ENCODE peak calls at places on chromosomes 4 and X, in seven cellular contexts. One of them, this sample, is unnamed.

GRCh38 chrX:134502686-134503085 is 42.7 kb downstream of the HPRT1 start:
- DNase-seq in fibroblast of villous mesenchyme: peak
- DNase-seq in mucosa of descending colon: no peak
- DNase-seq in lung: no peak
- DNase-seq in psoas muscle: no peak
- DNase-seq in cardiac muscle cell: no peak
- DNase-seq in HFF-Myc: no peak
- DNase-seq in this sample: peak

GRCh38 chr4:10806993-10807645 is 122.6 kb upstream of the CLNK start:
- DNase-seq in fibroblast of villous mesenchyme: no peak
- DNase-seq in mucosa of descending colon: no peak
- DNase-seq in lung: no peak
- DNase-seq in psoas muscle: no peak
- DNase-seq in cardiac muscle cell: no peak
- DNase-seq in HFF-Myc: no peak
- DNase-seq in this sample: no peak

GRCh38 chrX:23953908-23954269 is 46.1 kb downstream of the CXorf58 start:
- DNase-seq in fibroblast of villous mesenchyme: no peak
- DNase-seq in mucosa of descending colon: no peak
- DNase-seq in lung: no peak
- DNase-seq in psoas muscle: no peak
- DNase-seq in cardiac muscle cell: no peak
- DNase-seq in HFF-Myc: no peak
- DNase-seq in this sample: no peak

GRCh38 chr4:8152865-8153257 is 5.8 kb downstream of the ABLIM2 start:
- DNase-seq in fibroblast of villous mesenchyme: no peak
- DNase-seq in mucosa of descending colon: peak
- DNase-seq in lung: no peak
- DNase-seq in psoas muscle: peak
- DNase-seq in cardiac muscle cell: no peak
- DNase-seq in HFF-Myc: no peak
- DNase-seq in this sample: no peak

GRCh38 chrX:10709276-10709675 is 88.9 kb upstream of the MID1 start:
- DNase-seq in fibroblast of villous mesenchyme: no peak
- DNase-seq in mucosa of descending colon: no peak
- DNase-seq in lung: no peak
- DNase-seq in psoas muscle: no peak
- DNase-seq in cardiac muscle cell: no peak
- DNase-seq in HFF-Myc: no peak
- DNase-seq in this sample: no peak

GRCh38 chr4:147340547-147341225 is 140.2 kb upstream of the EDNRA start:
- DNase-seq in fibroblast of villous mesenchyme: no peak
- DNase-seq in mucosa of descending colon: no peak
- DNase-seq in lung: no peak
- DNase-seq in psoas muscle: no peak
- DNase-seq in cardiac muscle cell: no peak
- DNase-seq in HFF-Myc: no peak
- DNase-seq in this sample: peak

GRCh38 chrX:82748901-82749505 is 759.1 kb upstream of the POU3F4 start:
- DNase-seq in fibroblast of villous mesenchyme: no peak
- DNase-seq in mucosa of descending colon: no peak
- DNase-seq in lung: no peak
- DNase-seq in psoas muscle: no peak
- DNase-seq in cardiac muscle cell: no peak
- DNase-seq in HFF-Myc: no peak
- DNase-seq in this sample: peak

GRCh38 chr4:102827674-102828496 is 534 bp upstream of the UBE2D3 start:
- DNase-seq in fibroblast of villous mesenchyme: peak
- DNase-seq in mucosa of descending colon: peak
- DNase-seq in lung: peak
- DNase-seq in psoas muscle: peak
- DNase-seq in cardiac muscle cell: peak
- DNase-seq in HFF-Myc: peak
- DNase-seq in this sample: peak

GRCh38 chrX:19443886-19444530 is 71.3 kb downstream of the MAP3K15 start:
- DNase-seq in fibroblast of villous mesenchyme: no peak
- DNase-seq in mucosa of descending colon: no peak
- DNase-seq in lung: no peak
- DNase-seq in psoas muscle: no peak
- DNase-seq in cardiac muscle cell: no peak
- DNase-seq in HFF-Myc: no peak
- DNase-seq in this sample: no peak

GRCh38 chr4:1589098-1589497 is 95.0 kb downstream of the FAM53A start:
- DNase-seq in fibroblast of villous mesenchyme: no peak
- DNase-seq in mucosa of descending colon: no peak
- DNase-seq in lung: no peak
- DNase-seq in psoas muscle: no peak
- DNase-seq in cardiac muscle cell: no peak
- DNase-seq in HFF-Myc: no peak
- DNase-seq in this sample: no peak

GRCh38 chrX:19563327-19563726 is 48.0 kb upstream of the MAP3K15 start:
- DNase-seq in fibroblast of villous mesenchyme: no peak
- DNase-seq in mucosa of descending colon: no peak
- DNase-seq in lung: no peak
- DNase-seq in psoas muscle: no peak
- DNase-seq in cardiac muscle cell: no peak
- DNase-seq in HFF-Myc: no peak
- DNase-seq in this sample: no peak

GRCh38 chr4:106704253-106704870 is 331.8 kb downstream of the DKK2 start:
- DNase-seq in fibroblast of villous mesenchyme: no peak
- DNase-seq in mucosa of descending colon: no peak
- DNase-seq in lung: no peak
- DNase-seq in psoas muscle: no peak
- DNase-seq in cardiac muscle cell: no peak
- DNase-seq in HFF-Myc: no peak
- DNase-seq in this sample: no peak

GRCh38 chrX:81377329-81377728 is 175.4 kb downstream of the SH3BGRL start:
- DNase-seq in fibroblast of villous mesenchyme: peak
- DNase-seq in mucosa of descending colon: no peak
- DNase-seq in lung: no peak
- DNase-seq in psoas muscle: no peak
- DNase-seq in cardiac muscle cell: peak
- DNase-seq in HFF-Myc: peak
- DNase-seq in this sample: peak
- TF ChIP-seq CTCF in fibroblast of villous mesenchyme: peak
- TF ChIP-seq CTCF in mucosa of descending colon: no peak
- TF ChIP-seq CTCF in lung: no peak
- TF ChIP-seq CTCF in psoas muscle: peak
- TF ChIP-seq CTCF in cardiac muscle cell: peak
- TF ChIP-seq CTCF in HFF-Myc: peak
- TF ChIP-seq CTCF in this sample: peak

GRCh38 chrX:43655961-43656494 is at the start of gene MAOA:
- DNase-seq in fibroblast of villous mesenchyme: peak
- DNase-seq in mucosa of descending colon: peak
- DNase-seq in lung: peak
- DNase-seq in psoas muscle: peak
- DNase-seq in cardiac muscle cell: peak
- DNase-seq in HFF-Myc: no peak
- DNase-seq in this sample: peak
- H3K4me3 ChIP-seq in fibroblast of villous mesenchyme: peak
- H3K4me3 ChIP-seq in mucosa of descending colon: peak
- H3K4me3 ChIP-seq in lung: peak
- H3K4me3 ChIP-seq in psoas muscle: peak
- H3K4me3 ChIP-seq in cardiac muscle cell: peak
- H3K4me3 ChIP-seq in HFF-Myc: peak
- H3K4me3 ChIP-seq in this sample: peak

DNA sequence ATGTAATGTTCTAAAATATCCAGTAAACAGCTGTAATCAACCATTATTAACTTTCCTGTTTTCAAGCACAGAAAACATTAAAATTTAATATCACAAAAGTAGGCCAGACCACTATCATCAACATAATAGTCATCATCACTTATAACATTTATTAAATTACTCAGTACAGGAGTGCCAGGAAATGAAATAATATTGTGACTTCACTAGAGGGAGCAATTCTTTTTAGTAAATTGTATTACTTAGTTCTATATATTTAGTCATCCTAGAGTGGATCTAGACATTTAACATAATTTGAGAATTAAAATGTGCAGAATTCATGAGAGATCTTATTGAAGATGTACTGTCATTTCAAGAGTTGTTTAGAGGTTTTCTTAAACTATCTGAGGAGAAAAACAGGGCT is 33.6 kb downstream of the PITX2 start:
- DNase-seq in fibroblast of villous mesenchyme: peak
- DNase-seq in mucosa of descending colon: no peak
- DNase-seq in lung: no peak
- DNase-seq in psoas muscle: no peak
- DNase-seq in cardiac muscle cell: no peak
- DNase-seq in HFF-Myc: no peak
- DNase-seq in this sample: peak
- TF ChIP-seq CTCF in fibroblast of villous mesenchyme: no peak
- TF ChIP-seq CTCF in mucosa of descending colon: no peak
- TF ChIP-seq CTCF in lung: no peak
- TF ChIP-seq CTCF in psoas muscle: peak
- TF ChIP-seq CTCF in cardiac muscle cell: peak
- TF ChIP-seq CTCF in HFF-Myc: no peak
- TF ChIP-seq CTCF in this sample: no peak

DNA sequence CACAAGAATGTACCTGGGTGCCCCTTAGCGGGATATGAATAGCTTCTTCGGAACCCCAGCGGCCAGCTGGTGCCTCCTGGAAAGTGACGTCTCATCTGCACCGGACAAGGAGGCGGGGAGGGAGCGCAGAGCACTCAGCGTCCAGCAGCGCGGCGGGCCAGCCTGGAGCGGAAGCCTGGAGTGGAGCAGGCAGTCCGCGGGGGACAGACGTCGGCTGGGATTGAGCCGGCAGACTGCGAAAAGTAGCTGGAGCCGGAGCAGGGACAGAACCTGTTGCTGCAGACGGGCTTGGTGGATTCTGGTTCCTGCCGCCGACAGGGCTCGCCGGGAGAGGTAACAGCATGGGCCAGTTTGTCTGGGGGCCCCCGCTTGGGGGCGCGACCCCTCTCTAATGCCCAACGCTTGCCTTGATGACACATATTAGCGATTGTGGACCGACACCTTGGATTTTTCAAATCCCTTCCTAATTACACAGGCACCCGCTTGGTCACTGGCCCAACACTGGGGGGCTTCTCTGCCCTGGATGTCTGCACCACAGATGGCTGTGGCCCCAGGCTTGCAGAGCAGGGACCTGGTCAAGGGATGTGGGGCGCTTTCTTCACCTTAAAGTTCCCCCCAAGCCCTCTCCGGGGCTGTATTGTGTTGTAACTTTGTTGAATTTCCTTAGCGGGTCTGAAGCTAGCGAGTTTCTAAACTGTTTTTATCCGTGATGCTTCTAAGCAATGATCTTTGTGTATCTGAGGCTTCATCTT is at the start of gene NPFFR2:
- DNase-seq in fibroblast of villous mesenchyme: peak
- DNase-seq in mucosa of descending colon: peak
- DNase-seq in lung: peak
- DNase-seq in psoas muscle: peak
- DNase-seq in cardiac muscle cell: peak
- DNase-seq in HFF-Myc: no peak
- DNase-seq in this sample: peak
- H3K4me3 ChIP-seq in fibroblast of villous mesenchyme: peak
- H3K4me3 ChIP-seq in mucosa of descending colon: no peak
- H3K4me3 ChIP-seq in lung: no peak
- H3K4me3 ChIP-seq in psoas muscle: no peak
- H3K4me3 ChIP-seq in cardiac muscle cell: peak
- H3K4me3 ChIP-seq in HFF-Myc: no peak
- H3K4me3 ChIP-seq in this sample: no peak

GRCh38 chrX:129235903-129236302 is 287.4 kb downstream of the SMARCA1 start:
- DNase-seq in fibroblast of villous mesenchyme: no peak
- DNase-seq in mucosa of descending colon: no peak
- DNase-seq in lung: no peak
- DNase-seq in psoas muscle: no peak
- DNase-seq in cardiac muscle cell: no peak
- DNase-seq in HFF-Myc: no peak
- DNase-seq in this sample: no peak
- TF ChIP-seq CTCF in fibroblast of villous mesenchyme: no peak
- TF ChIP-seq CTCF in mucosa of descending colon: no peak
- TF ChIP-seq CTCF in lung: no peak
- TF ChIP-seq CTCF in psoas muscle: no peak
- TF ChIP-seq CTCF in cardiac muscle cell: no peak
- TF ChIP-seq CTCF in HFF-Myc: no peak
- TF ChIP-seq CTCF in this sample: no peak

DNA sequence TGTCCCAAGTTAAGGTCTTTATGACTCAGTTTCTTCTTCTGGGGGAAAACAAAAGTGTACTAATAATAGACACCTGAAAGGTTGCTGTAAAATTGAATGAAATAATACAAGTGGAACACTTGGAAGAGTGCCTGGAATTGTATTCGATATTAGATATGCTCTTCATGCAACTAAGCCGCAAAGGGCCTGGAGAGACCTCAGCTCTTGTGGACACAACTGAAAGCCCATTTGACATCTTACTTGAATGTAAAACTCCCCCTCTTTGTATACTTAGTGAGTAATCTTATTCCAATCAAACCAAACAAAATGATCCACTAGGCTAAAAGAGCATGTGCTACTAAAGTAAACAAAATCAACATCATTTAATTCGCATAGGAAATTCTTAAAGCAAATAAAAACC is 516 bp upstream of the MAP9 start:
- DNase-seq in fibroblast of villous mesenchyme: peak
- DNase-seq in mucosa of descending colon: no peak
- DNase-seq in lung: no peak
- DNase-seq in psoas muscle: no peak
- DNase-seq in cardiac muscle cell: no peak
- DNase-seq in HFF-Myc: no peak
- DNase-seq in this sample: peak
- H3K4me3 ChIP-seq in fibroblast of villous mesenchyme: peak
- H3K4me3 ChIP-seq in mucosa of descending colon: no peak
- H3K4me3 ChIP-seq in lung: no peak
- H3K4me3 ChIP-seq in psoas muscle: peak
- H3K4me3 ChIP-seq in cardiac muscle cell: no peak
- H3K4me3 ChIP-seq in HFF-Myc: peak
- H3K4me3 ChIP-seq in this sample: peak